ENCODE peak calls at places on chromosomes 7 and 10, in four cellular contexts. K is HepG2, N is GM12878, P is K562. S is an unnamed sample.

GRCh38 chr7:75694636-75695035 is 44.1 kb downstream of the HIP1 start:
- DNase-seq in K (no peak), N (no peak), P (no peak), S (no peak)

GRCh38 chr7:3559178-3559765 is 258.2 kb downstream of the SDK1 start:
- DNase-seq in K (no peak), N (no peak), P (no peak), S (no peak)

GRCh38 chr10:6748981-6749630 is 169.0 kb upstream of the PRKCQ start:
- DNase-seq in K (no peak), N (no peak), P (no peak), S (no peak)

GRCh38 chr7:128888756-128889095 is 21.8 kb downstream of the KCP start:
- DNase-seq in K (no peak), N (no peak), P (no peak), S (peak)

GRCh38 chr10:4780782-4781181 is 45.2 kb upstream of the AKR1E2 start:
- DNase-seq in K (no peak), N (no peak), P (no peak), S (no peak)

GRCh38 chr10:123742751-123743440 is 76.7 kb downstream of the GPR26 start:
- DNase-seq in K (no peak), N (no peak), P (no peak), S (no peak)

GRCh38 chr7:140501941-140502340 is 22.6 kb upstream of the MKRN1 start:
- DNase-seq in K (no peak), N (no peak), P (no peak), S (no peak)

GRCh38 chr7:47937065-47937687 is 11.1 kb downstream of the PKD1L1 start:
- DNase-seq in K (no peak), N (peak), P (no peak), S (no peak)

GRCh38 chr10:47458466-47459154 is 25.3 kb downstream of the ANXA8 start:
- DNase-seq in K (no peak), N (no peak), P (no peak), S (no peak)

GRCh38 chr7:13104128-13104527 is 416.7 kb downstream of the ARL4A start:
- DNase-seq in K (peak), N (no peak), P (no peak), S (no peak)
- H2AFZ ChIP-seq in K (no peak), N (no peak), P (peak), S (no peak)

GRCh38 chr10:131779661-131780394 is 121.0 kb upstream of the PPP2R2D start:
- DNase-seq in K (no peak), N (no peak), P (no peak), S (no peak)
- TF ChIP-seq JUNB in K (no peak), N (no peak), P (no peak), S (no peak)

DNA sequence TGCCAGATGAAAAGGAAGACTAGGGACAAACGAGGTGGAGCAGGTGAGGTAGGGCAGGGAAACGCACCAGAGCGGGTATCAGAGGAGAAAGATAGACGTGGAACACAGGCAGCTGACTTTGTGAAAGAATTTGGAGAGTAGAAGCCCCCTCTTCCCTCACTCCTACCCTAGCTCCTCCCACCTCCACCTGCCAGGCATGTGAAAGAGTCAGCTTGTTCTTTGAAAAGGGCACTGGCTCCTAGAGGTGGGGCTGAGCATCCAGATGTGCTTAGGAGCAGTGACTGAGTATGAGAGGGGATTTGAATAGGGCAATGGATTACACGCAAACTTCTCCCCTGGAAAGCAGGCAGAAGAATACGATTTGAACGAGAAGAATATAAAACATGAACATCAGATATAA is 174.2 kb upstream of the INHBA start:
- DNase-seq in K (no peak), N (no peak), P (no peak), S (peak)
- H2AFZ ChIP-seq in K (no peak), N (no peak), P (no peak), S (no peak)

DNA sequence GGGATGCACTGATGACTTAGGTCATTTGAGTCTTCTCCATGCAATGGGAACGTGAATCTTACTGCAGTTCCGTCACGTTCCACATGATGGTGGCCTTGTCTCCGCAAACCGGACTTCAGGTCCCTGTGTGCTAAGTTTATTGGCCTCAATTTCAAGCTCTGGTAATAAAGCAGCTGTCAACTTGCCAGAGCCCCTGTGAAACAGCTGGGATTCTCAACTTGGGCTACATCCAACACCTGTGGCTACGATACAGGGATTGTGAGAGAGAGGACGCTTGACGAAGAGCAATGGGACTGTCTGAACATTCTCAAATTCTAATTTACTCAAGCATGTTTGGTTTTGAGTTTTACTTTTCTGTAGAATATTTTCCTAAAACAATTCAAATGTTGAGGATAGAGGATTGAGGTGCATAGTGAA is 174.2 kb downstream of the PTN start:
- DNase-seq in K (peak), N (no peak), P (no peak), S (peak)
- TF ChIP-seq JUNB in K (no peak), N (no peak), P (no peak), S (no peak)

DNA sequence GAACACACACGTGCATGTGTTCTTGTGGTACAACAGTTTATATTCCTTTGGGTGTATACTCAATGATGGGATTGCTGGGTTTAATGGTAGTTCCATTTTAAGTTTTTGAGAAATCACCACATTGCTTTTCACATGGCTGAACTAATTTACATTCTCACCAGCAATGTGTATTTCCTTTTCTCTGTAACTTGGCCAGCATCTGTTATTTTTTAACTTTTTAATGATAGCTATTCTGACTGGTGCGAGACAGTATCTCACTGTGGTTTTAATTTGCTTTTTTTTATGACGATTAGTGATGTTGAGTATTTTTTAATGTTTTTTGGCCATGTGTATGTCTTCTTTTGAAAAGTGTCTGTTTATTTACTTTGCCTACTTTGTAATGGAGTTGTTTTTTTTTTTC is 256.6 kb downstream of the ZWINT start:
- DNase-seq in K (no peak), N (no peak), P (no peak), S (no peak)
- H2AFZ ChIP-seq in K (no peak), N (no peak), P (no peak), S (no peak)

GRCh38 chr7:66699998-66700397 is 40.5 kb upstream of the RABGEF1 start:
- DNase-seq in K (no peak), N (no peak), P (no peak), S (no peak)
- TF ChIP-seq JUNB in K (no peak), N (no peak), P (no peak), S (no peak)

GRCh38 chr7:33237034-33237433 is 107.7 kb downstream of the BBS9 start:
- DNase-seq in K (no peak), N (no peak), P (no peak), S (no peak)

DNA sequence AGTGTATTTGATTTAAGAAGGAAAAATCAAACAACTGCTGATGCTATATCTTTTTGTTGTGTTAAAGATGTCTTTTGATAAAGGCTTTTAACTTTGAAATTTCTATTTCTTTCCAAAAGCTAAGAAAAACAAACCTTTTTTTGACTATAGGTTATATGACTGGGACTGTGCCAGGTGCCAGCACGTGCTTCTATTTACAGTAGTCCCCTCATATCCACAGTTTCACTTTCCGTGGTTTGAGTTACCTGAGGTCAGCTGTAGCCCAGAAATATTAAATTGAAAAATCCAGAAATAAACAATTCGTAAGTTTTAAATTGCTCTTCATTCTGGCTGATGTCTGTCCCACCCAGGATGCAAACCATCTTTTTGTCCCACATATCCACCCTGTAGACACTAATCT is 104.3 kb downstream of the BBS9 start:
- DNase-seq in K (no peak), N (no peak), P (no peak), S (no peak)
- H2AFZ ChIP-seq in K (no peak), N (no peak), P (no peak), S (no peak)